ENCODE peak calls at places on chromosomes 5 and 9, in seven cellular contexts. One of them, this sample, is unnamed.

GRCh38 chr5:169384661-169385060 is 83.7 kb upstream of the SLIT3 start:
- DNase-seq in mucosa of gallbladder: no peak
- DNase-seq in activated effector memory CD4-positive, alpha-beta T cell treated with anti-CD3 and anti-CD28 coated beads, Interleukin-2, amount 50 U/mL, for 16 hours: no peak
- DNase-seq in GM20000: no peak
- DNase-seq in AG20443: peak; percentile 31
- DNase-seq in activated CD4-positive, alpha-beta T cell treated with anti-CD3 and anti-CD28 coated beads, Interleukin-2, amount 10 ng/mL, durations not matched to agents 7 days and 5 days: no peak
- DNase-seq in cardiac fibroblast: no peak
- DNase-seq in this sample: no peak

GRCh38 chr5:100232730-100233129 is 302.4 kb upstream of the FAM174A start:
- DNase-seq in activated effector memory CD4-positive, alpha-beta T cell treated with anti-CD3 and anti-CD28 coated beads, Interleukin-2, amount 50 U/mL, for 16 hours: no peak
- DNase-seq in mucosa of gallbladder: no peak
- DNase-seq in cardiac fibroblast: no peak
- DNase-seq in AG20443: no peak
- DNase-seq in activated CD4-positive, alpha-beta T cell treated with anti-CD3 and anti-CD28 coated beads, Interleukin-2, amount 10 ng/mL, durations not matched to agents 7 days and 5 days: no peak
- DNase-seq in GM20000: no peak
- DNase-seq in this sample: no peak

GRCh38 chr5:61402970-61403369 is 70.9 kb downstream of the ZSWIM6 start:
- DNase-seq in AG20443: no peak
- DNase-seq in cardiac fibroblast: no peak
- DNase-seq in activated CD4-positive, alpha-beta T cell treated with anti-CD3 and anti-CD28 coated beads, Interleukin-2, amount 10 ng/mL, durations not matched to agents 7 days and 5 days: no peak
- DNase-seq in mucosa of gallbladder: no peak
- DNase-seq in GM20000: no peak
- DNase-seq in activated effector memory CD4-positive, alpha-beta T cell treated with anti-CD3 and anti-CD28 coated beads, Interleukin-2, amount 50 U/mL, for 16 hours: no peak
- DNase-seq in this sample: no peak

GRCh38 chr9:120267929-120268328 is 312.0 kb downstream of the CDK5RAP2 start:
- DNase-seq in GM20000: no peak
- DNase-seq in activated CD4-positive, alpha-beta T cell treated with anti-CD3 and anti-CD28 coated beads, Interleukin-2, amount 10 ng/mL, durations not matched to agents 7 days and 5 days: no peak
- DNase-seq in cardiac fibroblast: no peak
- DNase-seq in activated effector memory CD4-positive, alpha-beta T cell treated with anti-CD3 and anti-CD28 coated beads, Interleukin-2, amount 50 U/mL, for 16 hours: no peak
- DNase-seq in AG20443: no peak
- DNase-seq in mucosa of gallbladder: no peak
- DNase-seq in this sample: no peak

GRCh38 chr9:120379611-120380010 is 200.4 kb downstream of the CDK5RAP2 start:
- DNase-seq in GM20000: no peak
- DNase-seq in mucosa of gallbladder: no peak
- DNase-seq in cardiac fibroblast: no peak
- DNase-seq in activated effector memory CD4-positive, alpha-beta T cell treated with anti-CD3 and anti-CD28 coated beads, Interleukin-2, amount 50 U/mL, for 16 hours: no peak
- DNase-seq in activated CD4-positive, alpha-beta T cell treated with anti-CD3 and anti-CD28 coated beads, Interleukin-2, amount 10 ng/mL, durations not matched to agents 7 days and 5 days: no peak
- DNase-seq in AG20443: no peak
- DNase-seq in this sample: no peak

GRCh38 chr9:101487443-101487855 is 46.2 kb upstream of the RNF20 start:
- DNase-seq in activated CD4-positive, alpha-beta T cell treated with anti-CD3 and anti-CD28 coated beads, Interleukin-2, amount 10 ng/mL, durations not matched to agents 7 days and 5 days: no peak
- DNase-seq in activated effector memory CD4-positive, alpha-beta T cell treated with anti-CD3 and anti-CD28 coated beads, Interleukin-2, amount 50 U/mL, for 16 hours: no peak
- DNase-seq in GM20000: no peak
- DNase-seq in cardiac fibroblast: no peak
- DNase-seq in mucosa of gallbladder: no peak
- DNase-seq in AG20443: no peak
- DNase-seq in this sample: no peak

GRCh38 chr9:130446111-130446861 is 1.5 kb downstream of the ASS1 start:
- DNase-seq in activated effector memory CD4-positive, alpha-beta T cell treated with anti-CD3 and anti-CD28 coated beads, Interleukin-2, amount 50 U/mL, for 16 hours: no peak
- DNase-seq in mucosa of gallbladder: peak; percentile 73
- DNase-seq in cardiac fibroblast: peak; percentile 97
- DNase-seq in AG20443: peak; percentile 94
- DNase-seq in GM20000: no peak
- DNase-seq in activated CD4-positive, alpha-beta T cell treated with anti-CD3 and anti-CD28 coated beads, Interleukin-2, amount 10 ng/mL, durations not matched to agents 7 days and 5 days: no peak
- DNase-seq in this sample: no peak

GRCh38 chr9:116482740-116483139 is 204.4 kb upstream of the TRIM32 start:
- DNase-seq in activated effector memory CD4-positive, alpha-beta T cell treated with anti-CD3 and anti-CD28 coated beads, Interleukin-2, amount 50 U/mL, for 16 hours: no peak
- DNase-seq in GM20000: no peak
- DNase-seq in cardiac fibroblast: peak; percentile 76
- DNase-seq in mucosa of gallbladder: no peak
- DNase-seq in activated CD4-positive, alpha-beta T cell treated with anti-CD3 and anti-CD28 coated beads, Interleukin-2, amount 10 ng/mL, durations not matched to agents 7 days and 5 days: no peak
- DNase-seq in AG20443: no peak
- DNase-seq in this sample: no peak

GRCh38 chr9:135100241-135101067 is 13.0 kb downstream of the OLFM1 start:
- DNase-seq in activated CD4-positive, alpha-beta T cell treated with anti-CD3 and anti-CD28 coated beads, Interleukin-2, amount 10 ng/mL, durations not matched to agents 7 days and 5 days: no peak
- DNase-seq in activated effector memory CD4-positive, alpha-beta T cell treated with anti-CD3 and anti-CD28 coated beads, Interleukin-2, amount 50 U/mL, for 16 hours: no peak
- DNase-seq in mucosa of gallbladder: no peak
- DNase-seq in cardiac fibroblast: no peak
- DNase-seq in GM20000: no peak
- DNase-seq in AG20443: no peak
- DNase-seq in this sample: no peak

GRCh38 chr9:136268318-136268717 is 22.7 kb upstream of the QSOX2 start:
- DNase-seq in GM20000: no peak
- DNase-seq in activated CD4-positive, alpha-beta T cell treated with anti-CD3 and anti-CD28 coated beads, Interleukin-2, amount 10 ng/mL, durations not matched to agents 7 days and 5 days: no peak
- DNase-seq in AG20443: no peak
- DNase-seq in activated effector memory CD4-positive, alpha-beta T cell treated with anti-CD3 and anti-CD28 coated beads, Interleukin-2, amount 50 U/mL, for 16 hours: no peak
- DNase-seq in cardiac fibroblast: peak; percentile 28
- DNase-seq in mucosa of gallbladder: no peak
- DNase-seq in this sample: no peak

GRCh38 chr5:132073231-132074013 is at the start of gene CSF2:
- DNase-seq in activated CD4-positive, alpha-beta T cell treated with anti-CD3 and anti-CD28 coated beads, Interleukin-2, amount 10 ng/mL, durations not matched to agents 7 days and 5 days: no peak
- DNase-seq in activated effector memory CD4-positive, alpha-beta T cell treated with anti-CD3 and anti-CD28 coated beads, Interleukin-2, amount 50 U/mL, for 16 hours: no peak
- DNase-seq in mucosa of gallbladder: no peak
- DNase-seq in AG20443: no peak
- DNase-seq in GM20000: no peak
- DNase-seq in cardiac fibroblast: no peak
- DNase-seq in this sample: no peak

GRCh38 chr5:181190711-181191525 is 14.1 kb downstream of the TRIM7 start:
- DNase-seq in activated effector memory CD4-positive, alpha-beta T cell treated with anti-CD3 and anti-CD28 coated beads, Interleukin-2, amount 50 U/mL, for 16 hours: peak; percentile 83
- DNase-seq in cardiac fibroblast: peak; percentile 50
- DNase-seq in mucosa of gallbladder: no peak
- DNase-seq in activated CD4-positive, alpha-beta T cell treated with anti-CD3 and anti-CD28 coated beads, Interleukin-2, amount 10 ng/mL, durations not matched to agents 7 days and 5 days: peak; percentile 47
- DNase-seq in GM20000: peak; percentile 33
- DNase-seq in AG20443: no peak
- DNase-seq in this sample: no peak

GRCh38 chr9:132880311-132880661 is 1.6 kb downstream of the SPACA9 start:
- DNase-seq in activated effector memory CD4-positive, alpha-beta T cell treated with anti-CD3 and anti-CD28 coated beads, Interleukin-2, amount 50 U/mL, for 16 hours: no peak
- DNase-seq in GM20000: no peak
- DNase-seq in mucosa of gallbladder: no peak
- DNase-seq in AG20443: peak; percentile 33
- DNase-seq in activated CD4-positive, alpha-beta T cell treated with anti-CD3 and anti-CD28 coated beads, Interleukin-2, amount 10 ng/mL, durations not matched to agents 7 days and 5 days: no peak
- DNase-seq in cardiac fibroblast: no peak
- DNase-seq in this sample: no peak

GRCh38 chr9:14362175-14362574 is 48.2 kb upstream of the NFIB start:
- DNase-seq in AG20443: peak; percentile 49
- DNase-seq in mucosa of gallbladder: peak; percentile 43
- DNase-seq in cardiac fibroblast: peak; percentile 59
- DNase-seq in activated CD4-positive, alpha-beta T cell treated with anti-CD3 and anti-CD28 coated beads, Interleukin-2, amount 10 ng/mL, durations not matched to agents 7 days and 5 days: no peak
- DNase-seq in activated effector memory CD4-positive, alpha-beta T cell treated with anti-CD3 and anti-CD28 coated beads, Interleukin-2, amount 50 U/mL, for 16 hours: no peak
- DNase-seq in GM20000: no peak
- DNase-seq in this sample: no peak

GRCh38 chr9:88804289-88804596 is 187.0 kb upstream of the S1PR3 start:
- DNase-seq in activated CD4-positive, alpha-beta T cell treated with anti-CD3 and anti-CD28 coated beads, Interleukin-2, amount 10 ng/mL, durations not matched to agents 7 days and 5 days: no peak
- DNase-seq in AG20443: no peak
- DNase-seq in mucosa of gallbladder: no peak
- DNase-seq in activated effector memory CD4-positive, alpha-beta T cell treated with anti-CD3 and anti-CD28 coated beads, Interleukin-2, amount 50 U/mL, for 16 hours: no peak
- DNase-seq in GM20000: no peak
- DNase-seq in cardiac fibroblast: no peak
- DNase-seq in this sample: no peak

GRCh38 chr5:51468196-51468595 is 84.9 kb downstream of the ISL1 start:
- DNase-seq in cardiac fibroblast: peak; percentile 22
- DNase-seq in mucosa of gallbladder: no peak
- DNase-seq in AG20443: no peak
- DNase-seq in activated CD4-positive, alpha-beta T cell treated with anti-CD3 and anti-CD28 coated beads, Interleukin-2, amount 10 ng/mL, durations not matched to agents 7 days and 5 days: no peak
- DNase-seq in GM20000: no peak
- DNase-seq in activated effector memory CD4-positive, alpha-beta T cell treated with anti-CD3 and anti-CD28 coated beads, Interleukin-2, amount 50 U/mL, for 16 hours: no peak
- DNase-seq in this sample: peak; percentile 13

GRCh38 chr5:55308254-55308836 is 556 bp downstream of the MTREX start:
- DNase-seq in AG20443: peak; percentile 17
- DNase-seq in GM20000: peak; percentile 20
- DNase-seq in mucosa of gallbladder: no peak
- DNase-seq in cardiac fibroblast: peak; percentile 19
- DNase-seq in activated CD4-positive, alpha-beta T cell treated with anti-CD3 and anti-CD28 coated beads, Interleukin-2, amount 10 ng/mL, durations not matched to agents 7 days and 5 days: peak; percentile 20
- DNase-seq in activated effector memory CD4-positive, alpha-beta T cell treated with anti-CD3 and anti-CD28 coated beads, Interleukin-2, amount 50 U/mL, for 16 hours: no peak
- DNase-seq in this sample: peak; percentile 17

GRCh38 chr9:109046346-109046745 is 33.0 kb upstream of the CTNNAL1 start:
- DNase-seq in GM20000: no peak
- DNase-seq in cardiac fibroblast: no peak
- DNase-seq in mucosa of gallbladder: no peak
- DNase-seq in activated effector memory CD4-positive, alpha-beta T cell treated with anti-CD3 and anti-CD28 coated beads, Interleukin-2, amount 50 U/mL, for 16 hours: no peak
- DNase-seq in activated CD4-positive, alpha-beta T cell treated with anti-CD3 and anti-CD28 coated beads, Interleukin-2, amount 10 ng/mL, durations not matched to agents 7 days and 5 days: no peak
- DNase-seq in AG20443: no peak
- DNase-seq in this sample: no peak

GRCh38 chr9:93303258-93303771 is 119.4 kb downstream of the WNK2 start:
- DNase-seq in activated effector memory CD4-positive, alpha-beta T cell treated with anti-CD3 and anti-CD28 coated beads, Interleukin-2, amount 50 U/mL, for 16 hours: no peak
- DNase-seq in AG20443: peak; percentile 7
- DNase-seq in cardiac fibroblast: no peak
- DNase-seq in activated CD4-positive, alpha-beta T cell treated with anti-CD3 and anti-CD28 coated beads, Interleukin-2, amount 10 ng/mL, durations not matched to agents 7 days and 5 days: no peak
- DNase-seq in GM20000: peak; percentile 27
- DNase-seq in mucosa of gallbladder: no peak
- DNase-seq in this sample: no peak

GRCh38 chr9:38145526-38146053 is 76.6 kb upstream of the SHB start:
- DNase-seq in activated effector memory CD4-positive, alpha-beta T cell treated with anti-CD3 and anti-CD28 coated beads, Interleukin-2, amount 50 U/mL, for 16 hours: no peak
- DNase-seq in activated CD4-positive, alpha-beta T cell treated with anti-CD3 and anti-CD28 coated beads, Interleukin-2, amount 10 ng/mL, durations not matched to agents 7 days and 5 days: no peak
- DNase-seq in GM20000: no peak
- DNase-seq in cardiac fibroblast: no peak
- DNase-seq in mucosa of gallbladder: no peak
- DNase-seq in AG20443: no peak
- DNase-seq in this sample: no peak

GRCh38 chr5:159101689-159102088 is 2.0 kb upstream of the EBF1 start:
- DNase-seq in AG20443: peak; percentile 17
- DNase-seq in GM20000: no peak
- DNase-seq in activated effector memory CD4-positive, alpha-beta T cell treated with anti-CD3 and anti-CD28 coated beads, Interleukin-2, amount 50 U/mL, for 16 hours: no peak
- DNase-seq in cardiac fibroblast: no peak
- DNase-seq in activated CD4-positive, alpha-beta T cell treated with anti-CD3 and anti-CD28 coated beads, Interleukin-2, amount 10 ng/mL, durations not matched to agents 7 days and 5 days: no peak
- DNase-seq in mucosa of gallbladder: no peak
- DNase-seq in this sample: no peak

GRCh38 chr5:100424017-100424416 is 111.2 kb upstream of the FAM174A start:
- DNase-seq in GM20000: no peak
- DNase-seq in cardiac fibroblast: no peak
- DNase-seq in mucosa of gallbladder: no peak
- DNase-seq in AG20443: no peak
- DNase-seq in activated CD4-positive, alpha-beta T cell treated with anti-CD3 and anti-CD28 coated beads, Interleukin-2, amount 10 ng/mL, durations not matched to agents 7 days and 5 days: no peak
- DNase-seq in activated effector memory CD4-positive, alpha-beta T cell treated with anti-CD3 and anti-CD28 coated beads, Interleukin-2, amount 50 U/mL, for 16 hours: no peak
- DNase-seq in this sample: no peak

This sample was measured in HTR-8/SVneo.